ENCODE peak calls at places on chromosome 11, in six cellular contexts. A is H9, M is GM13977, Q is prostate gland, Z is endothelial cell, F is AG09309. E is an unnamed sample.

GRCh38 chr11:6200975-6201374 is 2.0 kb downstream of the OR52W1 start:
- DNase-seq in A (no peak), Q (no peak), M (no peak), F (no peak), Z (no peak), E (no peak)

GRCh38 chr11:114483929-114484328 is 44.7 kb downstream of the REXO2 start:
- DNase-seq in M (no peak), F (no peak), Q (no peak), Z (no peak), A (no peak), E (no peak)

GRCh38 chr11:74710291-74710938 is 20.8 kb downstream of the CHRDL2 start:
- DNase-seq in Z (no peak), A (no peak), M (no peak), F (no peak), Q (no peak), E (no peak)

GRCh38 chr11:103892603-103893002 is 143.8 kb upstream of the DDI1 start:
- DNase-seq in F (no peak), Z (no peak), M (no peak), Q (no peak), A (no peak), E (no peak)

GRCh38 chr11:73194593-73194992 is 23.5 kb upstream of the P2RY2 start:
- DNase-seq in Q (peak; percentile 50), M (no peak), F (no peak), Z (no peak), A (no peak), E (no peak)

GRCh38 chr11:115745545-115746265 is 241.5 kb upstream of the CADM1 start:
- DNase-seq in A (no peak), M (no peak), F (no peak), Z (no peak), Q (no peak), E (no peak)

GRCh38 chr11:112797653-112798293 is 163.4 kb upstream of the NCAM1 start:
- DNase-seq in Z (peak; percentile 64), M (peak; percentile 63), A (peak; percentile 82), F (no peak), Q (no peak), E (peak; percentile 44)

GRCh38 chr11:109390752-109391151 is 31.2 kb upstream of the C11orf87 start:
- DNase-seq in Z (no peak), M (no peak), A (no peak), Q (no peak), F (no peak), E (no peak)

GRCh38 chr11:28490763-28491382 is 382.7 kb downstream of the METTL15 start:
- DNase-seq in Q (no peak), A (no peak), M (no peak), F (no peak), Z (no peak), E (no peak)

GRCh38 chr11:101269990-101270660 is 140.5 kb upstream of the PGR start:
- DNase-seq in F (no peak), Z (no peak), M (no peak), Q (no peak), A (no peak), E (no peak)

GRCh38 chr11:72750086-72750485 is 2.1 kb downstream of the ARAP1 start:
- DNase-seq in F (no peak), Q (no peak), M (no peak), Z (no peak), A (no peak), E (no peak)

GRCh38 chr11:36360318-36360717 is 64.2 kb downstream of the PRR5L start:
- DNase-seq in F (no peak), Z (no peak), Q (no peak), M (no peak), A (no peak), E (no peak)
- TF ChIP-seq CTCF in F (no peak), Z (no peak), Q (no peak), M (no peak), A (no peak), E (no peak)

GRCh38 chr11:12169822-12170221 is 59.4 kb downstream of the MICAL2 start:
- DNase-seq in Q (no peak), A (no peak), F (no peak), Z (no peak), M (no peak), E (no peak)

GRCh38 chr11:12171921-12172320 is 61.5 kb downstream of the MICAL2 start:
- DNase-seq in A (no peak), M (no peak), F (no peak), Z (no peak), Q (no peak), E (no peak)

GRCh38 chr11:12170501-12170900 is 60.1 kb downstream of the MICAL2 start:
- DNase-seq in M (no peak), Z (no peak), F (no peak), A (no peak), Q (no peak), E (no peak)

GRCh38 chr11:12172493-12173013 is 62.2 kb downstream of the MICAL2 start:
- DNase-seq in A (no peak), F (no peak), M (no peak), Q (no peak), Z (no peak), E (no peak)

GRCh38 chr11:12170984-12171383 is 60.6 kb downstream of the MICAL2 start:
- DNase-seq in M (no peak), A (no peak), F (no peak), Q (no peak), Z (no peak), E (no peak)
- TF ChIP-seq CTCF in M (no peak), A (no peak), F (no peak), Q (no peak), Z (no peak), E (no peak)

GRCh38 chr11:87280143-87280542 is 242.4 kb downstream of the TMEM135 start:
- DNase-seq in A (no peak), M (no peak), Q (no peak), F (no peak), Z (no peak), E (no peak)

GRCh38 chr11:87284306-87284705 is 246.6 kb downstream of the TMEM135 start:
- DNase-seq in Z (no peak), A (no peak), F (no peak), M (no peak), Q (no peak), E (no peak)

GRCh38 chr11:87286338-87286737 is 248.6 kb downstream of the TMEM135 start:
- DNase-seq in Z (no peak), M (no peak), Q (no peak), A (no peak), F (no peak), E (no peak)

GRCh38 chr11:87281496-87281895 is 243.8 kb downstream of the TMEM135 start:
- DNase-seq in M (no peak), F (peak; percentile 43), Z (no peak), A (no peak), Q (no peak), E (no peak)
- TF ChIP-seq CTCF in M (no peak), F (peak; percentile 39), Z (no peak), A (no peak), Q (peak; percentile 39), E (no peak)

GRCh38 chr11:108220721-108221346 is 1.6 kb downstream of the NPAT start:
- DNase-seq in Q (no peak), F (no peak), M (no peak), A (no peak), Z (no peak), E (no peak)
- TF ChIP-seq CTCF in Q (no peak), F (no peak), M (peak; percentile 36), A (no peak), Z (no peak), E (no peak)

E was measured in GM20000.